ENCODE peak calls at places on chromosomes 2 and 18, in eight cellular contexts. O is naive thymus-derived CD4-positive, alpha-beta T cell; D is uterus; J is A673; L is psoas muscle; S is GM12878; K is tibial nerve; Q is pancreas. N is an unnamed sample. For H3K4me1, the result is how much of the 10 kb centered on the place peaks cover.

GRCh38 chr2:74708883-74709282 is 54.8 kb downstream of the SEMA4F start:
- DNase-seq in Q (no peak), O (no peak), K (no peak), L (no peak), S (no peak), D (no peak), J (peak), N (no peak)

GRCh38 chr18:78642561-78643398 is 336.8 kb upstream of the SALL3 start:
- DNase-seq in O (no peak), J (no peak), L (no peak), D (no peak), Q (no peak), S (no peak), K (no peak), N (no peak)

GRCh38 chr2:190107409-190107808 is 44.9 kb upstream of the MSTN start:
- DNase-seq in Q (no peak), J (no peak), D (no peak), S (no peak), K (no peak), O (no peak), L (no peak), N (no peak)

GRCh38 chr2:172323256-172323655 is 104.1 kb upstream of the ITGA6 start:
- DNase-seq in J (no peak), Q (no peak), O (no peak), D (no peak), K (no peak), L (no peak), S (no peak), N (no peak)

GRCh38 chr2:168277276-168277675 is 29.9 kb upstream of the STK39 start:
- DNase-seq in J (no peak), Q (no peak), O (no peak), D (no peak), S (no peak), L (no peak), K (no peak), N (no peak)

GRCh38 chr2:15588329-15588919 is 3.2 kb upstream of the DDX1 start:
- DNase-seq in Q (peak), K (peak), S (no peak), L (peak), D (peak), O (no peak), J (peak), N (peak)

GRCh38 chr18:22207022-22207758 is 37.8 kb downstream of the GATA6 start:
- DNase-seq in J (no peak), K (no peak), Q (no peak), D (peak), S (no peak), L (no peak), O (no peak), N (no peak)

GRCh38 chr2:64250063-64250462 is 105.8 kb upstream of the PELI1 start:
- DNase-seq in D (no peak), J (no peak), L (no peak), S (no peak), O (no peak), K (no peak), Q (no peak), N (no peak)

GRCh38 chr2:25700221-25700660 is 26.9 kb upstream of the DTNB start:
- DNase-seq in D (no peak), Q (peak), L (no peak), K (peak), O (no peak), S (no peak), J (peak), N (no peak)

GRCh38 chr2:41914936-41915335 is 132.9 kb upstream of the PKDCC start:
- DNase-seq in L (no peak), O (no peak), Q (no peak), J (no peak), S (no peak), K (no peak), D (no peak), N (no peak)

GRCh38 chr18:78740876-78741275 is 238.7 kb upstream of the SALL3 start:
- DNase-seq in O (no peak), Q (no peak), L (no peak), D (no peak), S (no peak), K (no peak), J (no peak), N (no peak)

GRCh38 chr2:28906376-28906775 is 11.9 kb downstream of the WDR43 start:
- DNase-seq in J (no peak), O (no peak), L (no peak), Q (no peak), S (no peak), K (no peak), D (no peak), N (no peak)

GRCh38 chr2:40243581-40243980 is 208.3 kb downstream of the SLC8A1 start:
- DNase-seq in O (no peak), L (no peak), S (no peak), J (no peak), K (no peak), Q (no peak), D (no peak), N (no peak)

GRCh38 chr2:88059979-88060906 is 4.7 kb upstream of the KRCC1 start:
- DNase-seq in K (no peak), J (peak), D (no peak), L (no peak), Q (no peak), S (no peak), O (no peak), N (no peak)

GRCh38 chr2:80338794-80339193 is 34.2 kb upstream of the LRRTM1 start:
- DNase-seq in D (no peak), J (no peak), L (no peak), S (no peak), Q (no peak), O (no peak), K (no peak), N (no peak)

DNA sequence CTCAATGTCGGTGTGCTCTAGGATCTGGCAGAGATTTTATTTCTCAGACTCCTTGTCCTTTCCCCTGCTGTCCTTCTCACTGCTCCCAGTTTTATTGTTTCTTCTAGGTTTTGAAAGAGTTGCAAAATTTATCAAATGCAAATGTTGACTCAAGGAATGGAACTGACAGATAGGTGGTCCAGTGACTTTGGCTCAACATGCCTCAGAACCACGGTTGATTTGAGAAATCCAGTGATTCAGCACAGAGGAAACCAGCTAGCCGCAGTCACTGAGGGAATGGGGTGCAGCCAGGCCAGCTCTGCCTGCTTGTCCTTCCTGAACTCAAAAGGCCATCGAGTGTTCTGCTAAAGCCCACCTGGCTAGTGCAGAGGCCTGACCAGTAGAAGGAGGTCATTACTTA is 125.7 kb upstream of the LYPD6 start:
- DNase-seq in K (no peak), S (no peak), J (no peak), Q (no peak), O (no peak), L (no peak), D (no peak), N (no peak)
- H3K27ac ChIP-seq in K (no peak), S (no peak), J (no peak), Q (no peak), O (no peak), L (no peak), D (no peak), N (no peak)

GRCh38 chr18:62982600-62983251 is 267.4 kb downstream of the PHLPP1 start:
- DNase-seq in O (peak), K (peak), L (no peak), Q (peak), J (peak), D (peak), S (peak), N (peak)
- H3K4me3 ChIP-seq in O (peak), K (peak), L (peak), Q (peak), J (no peak), D (no peak), S (no peak), N (no peak)

GRCh38 chr2:237596856-237597679 is 6.5 kb upstream of the RAB17 start:
- DNase-seq in S (no peak), D (no peak), L (no peak), Q (no peak), J (no peak), K (no peak), O (no peak), N (no peak)
- H3K4me1 ChIP-seq in S (under half), D (under half), L (under half), Q (under half), J (under half), K (under half), O (under half), N (under half)

GRCh38 chr2:46135936-46136335 is 161.3 kb upstream of the EPAS1 start:
- DNase-seq in L (no peak), S (no peak), Q (no peak), K (peak), J (no peak), D (no peak), O (no peak), N (no peak)
- H3K27ac ChIP-seq in L (no peak), S (no peak), Q (no peak), K (peak), J (no peak), D (peak), O (no peak), N (no peak)

GRCh38 chr2:100416939-100417744 is at the start of gene CHST10:
- DNase-seq in L (peak), D (peak), K (no peak), J (peak), O (peak), S (no peak), Q (peak), N (peak)
- H3K4me3 ChIP-seq in L (peak), D (peak), K (peak), J (peak), O (peak), S (peak), Q (peak), N (peak)

GRCh38 chr2:10345126-10345525 is 42.4 kb downstream of the HPCAL1 start:
- DNase-seq in Q (no peak), J (no peak), D (no peak), S (no peak), K (no peak), O (no peak), L (no peak), N (no peak)
- H3K4me1 ChIP-seq in Q (under half), J (under half), D (under half), S (under half), K (under half), O (half or more), L (under half), N (under half)

DNA sequence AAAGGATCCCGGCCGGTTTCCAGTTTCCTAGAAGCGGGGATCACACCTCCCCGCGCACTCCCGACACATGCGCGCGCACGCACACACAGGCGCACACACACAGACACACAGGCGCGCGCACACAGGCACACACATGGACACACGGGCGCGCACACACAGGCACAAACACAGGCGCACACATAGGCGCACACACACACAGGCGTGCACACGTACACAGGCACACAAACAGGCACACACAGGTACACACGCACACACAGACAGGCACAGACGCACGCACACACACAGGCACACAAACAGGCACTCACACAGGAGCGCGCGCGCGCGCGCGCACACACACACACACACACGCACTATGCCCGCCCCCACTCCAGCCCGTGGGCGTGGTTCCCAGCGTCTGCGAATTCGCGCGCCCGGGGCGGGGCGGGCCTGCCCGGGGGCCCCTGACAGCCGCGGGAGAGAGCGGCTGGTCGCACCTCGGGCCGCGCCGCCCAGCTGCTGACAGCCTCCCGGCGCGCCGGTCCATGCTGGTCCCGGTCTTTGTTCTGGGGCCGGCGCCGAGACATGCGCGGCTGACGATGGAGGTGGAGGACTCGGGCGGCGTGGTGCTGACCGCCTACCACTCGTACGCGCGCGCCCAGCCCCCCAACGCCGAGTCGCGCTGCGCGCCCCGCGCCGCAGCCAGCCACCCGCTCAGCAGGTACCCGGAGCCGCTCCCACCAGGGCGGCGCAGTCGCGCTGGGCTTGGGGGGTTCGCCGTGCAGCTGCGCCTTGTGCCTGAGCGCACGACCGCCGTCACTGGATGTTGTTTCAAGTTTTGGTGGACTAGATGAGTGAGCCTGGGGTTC is at the start of gene ARHGAP28:
- DNase-seq in S (no peak), L (peak), J (peak), D (peak), O (peak), Q (peak), K (peak), N (peak)
- H3K27ac ChIP-seq in S (no peak), L (peak), J (no peak), D (peak), O (no peak), Q (peak), K (peak), N (no peak)

GRCh38 chr2:48419884-48420511 is 110.0 kb upstream of the STON1 start:
- DNase-seq in J (no peak), L (no peak), O (no peak), S (no peak), Q (no peak), D (peak), K (no peak), N (no peak)

GRCh38 chr2:48417843-48418838 is 111.8 kb upstream of the STON1 start:
- DNase-seq in J (no peak), L (no peak), D (no peak), K (no peak), Q (no peak), O (no peak), S (no peak), N (no peak)

GRCh38 chr2:48424356-48424755 is 105.6 kb upstream of the STON1 start:
- DNase-seq in Q (no peak), S (no peak), D (no peak), K (no peak), J (no peak), L (no peak), O (no peak), N (no peak)

GRCh38 chr2:48423376-48423775 is 106.6 kb upstream of the STON1 start:
- DNase-seq in Q (no peak), D (no peak), S (no peak), K (no peak), J (no peak), L (no peak), O (no peak), N (no peak)

DNA sequence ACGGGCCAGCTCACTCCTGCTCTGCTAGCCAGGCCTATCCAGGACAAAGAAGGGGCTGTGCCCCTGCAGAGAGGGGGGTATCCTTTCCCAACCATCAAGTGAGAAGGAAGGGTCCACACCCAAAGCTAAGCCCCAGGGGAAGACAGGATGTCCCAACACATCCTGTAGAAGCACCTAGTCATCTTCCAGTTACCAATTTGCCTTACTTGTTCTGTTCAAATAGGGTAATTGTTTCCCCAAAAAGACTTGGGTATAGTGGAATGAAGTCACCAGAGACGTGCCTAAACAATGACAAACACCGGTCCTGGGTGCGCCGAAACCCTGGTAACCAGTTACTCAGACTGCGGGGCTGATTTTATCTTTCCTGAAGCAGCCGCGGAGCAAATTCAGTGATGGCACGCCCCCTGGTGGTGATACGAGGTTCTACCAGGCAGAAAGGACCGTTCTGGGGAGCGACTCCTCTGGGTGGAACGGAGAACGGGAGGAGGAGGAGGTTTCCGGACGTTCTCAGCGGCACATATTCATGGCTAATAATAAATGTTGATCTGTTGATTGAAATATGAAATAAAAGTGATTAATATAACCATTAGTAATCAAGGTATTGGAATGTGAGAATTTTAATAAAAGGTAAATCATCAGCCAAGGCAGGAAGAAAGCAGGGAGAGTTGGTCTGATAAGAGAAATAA is 109.3 kb upstream of the STON1 start:
- DNase-seq in J (peak), L (peak), Q (peak), D (peak), K (peak), S (no peak), O (peak), N (peak)
- H3K4me3 ChIP-seq in J (no peak), L (peak), Q (peak), D (no peak), K (no peak), S (no peak), O (peak), N (no peak)

GRCh38 chr2:36376992-36377738 is 21.6 kb downstream of the CRIM1 start:
- DNase-seq in Q (peak), K (no peak), S (no peak), J (no peak), L (peak), D (no peak), O (no peak), N (no peak)

GRCh38 chr2:36381965-36382364 is 26.4 kb downstream of the CRIM1 start:
- DNase-seq in Q (no peak), K (no peak), O (no peak), J (no peak), S (no peak), L (no peak), D (no peak), N (no peak)

GRCh38 chr2:36380624-36381481 is 25.3 kb downstream of the CRIM1 start:
- DNase-seq in L (no peak), D (no peak), J (no peak), S (no peak), O (no peak), K (no peak), Q (peak), N (no peak)

GRCh38 chr2:36382472-36382871 is 26.9 kb downstream of the CRIM1 start:
- DNase-seq in D (no peak), S (no peak), L (no peak), K (no peak), O (no peak), Q (no peak), J (no peak), N (no peak)

GRCh38 chr2:36379710-36380448 is 24.3 kb downstream of the CRIM1 start:
- DNase-seq in L (no peak), J (no peak), O (no peak), Q (no peak), S (no peak), D (no peak), K (no peak), N (no peak)
- H3K4me1 ChIP-seq in L (half or more), J (under half), O (under half), Q (under half), S (under half), D (under half), K (under half), N (under half)

N was measured in iPS DF 6.9.